ENCODE peak calls at places on chromosomes 4 and X, in nine cellular contexts. C is SJSA1; M is uterus; B is stimulated activated CD4-positive, alpha-beta T cell treated with anti-CD3 and anti-CD28 coated beads, Interleukin-15, amount 100 ng/mL, for 24 hours; G is OCI-M1; N is lower leg skin; I is fibroblast of villous mesenchyme; V is T-cell; Q is omental fat pad. L is an unnamed sample.

GRCh38 chrX:24245201-24245600 is 68.7 kb downstream of the SUPT20HL2 start:
- DNase-seq in C (no peak), G (no peak), Q (no peak), I (peak; percentile 82), B (no peak), M (no peak), N (no peak), V (no peak), L (no peak)

GRCh38 chrX:55450259-55450658 is 1.7 kb upstream of the MAGEH1 start:
- DNase-seq in M (no peak), I (peak; percentile 6), B (no peak), Q (no peak), V (no peak), G (peak; percentile 4), N (no peak), C (no peak), L (no peak)

GRCh38 chr4:146407669-146408084 is 114.1 kb downstream of the SLC10A7 start:
- DNase-seq in V (no peak), Q (no peak), N (no peak), B (no peak), C (no peak), M (no peak), I (no peak), G (peak; percentile 84), L (no peak)

GRCh38 chr4:159069922-159070321 is 33.0 kb upstream of the RAPGEF2 start:
- DNase-seq in N (no peak), G (no peak), B (no peak), I (peak; percentile 4), Q (no peak), M (no peak), V (no peak), C (no peak), L (no peak)

GRCh38 chr4:153169811-153170210 is 34.4 kb upstream of the TRIM2 start:
- DNase-seq in M (no peak), B (no peak), G (no peak), I (no peak), Q (no peak), V (no peak), N (no peak), C (no peak), L (no peak)

GRCh38 chr4:85496933-85497332 is 22.0 kb downstream of the ARHGAP24 start:
- DNase-seq in I (peak; percentile 81), V (no peak), M (no peak), C (no peak), N (no peak), B (no peak), G (no peak), Q (no peak), L (no peak)

GRCh38 chr4:8700576-8700975 is 108.0 kb downstream of the CPZ start:
- DNase-seq in B (no peak), V (no peak), C (no peak), M (no peak), N (peak; percentile 76), Q (no peak), I (no peak), G (no peak), L (no peak)

GRCh38 chr4:166700592-166700991 is 533.7 kb downstream of the SPOCK3 start:
- DNase-seq in I (no peak), Q (no peak), G (no peak), B (no peak), C (no peak), M (no peak), V (no peak), N (no peak), L (no peak)

GRCh38 chrX:29065477-29065876 is 478.2 kb downstream of the IL1RAPL1 start:
- DNase-seq in M (no peak), N (no peak), G (no peak), V (no peak), I (no peak), C (no peak), B (no peak), Q (no peak), L (no peak)

GRCh38 chr4:10608501-10609219 is 75.9 kb downstream of the CLNK start:
- DNase-seq in N (no peak), V (no peak), C (no peak), I (peak; percentile 10), Q (no peak), M (no peak), G (no peak), B (no peak), L (no peak)

GRCh38 chr4:25172964-25173917 is 13.0 kb upstream of the SEPSECS start:
- DNase-seq in I (peak; percentile 95), B (no peak), G (peak; percentile 48), N (no peak), Q (no peak), C (peak; percentile 73), V (no peak), M (peak; percentile 59), L (peak; percentile 36)

GRCh38 chrX:153766098-153766817 is 2.2 kb downstream of the PLXNB3 start:
- DNase-seq in V (no peak), N (no peak), C (peak; percentile 84), M (peak; percentile 39), B (peak; percentile 52), Q (no peak), G (peak; percentile 89), I (peak; percentile 62), L (peak; percentile 82)

GRCh38 chrX:40300286-40300890 is 202.6 kb upstream of the BCOR start:
- DNase-seq in B (peak; percentile 25), N (no peak), G (no peak), M (no peak), Q (no peak), I (no peak), C (no peak), V (no peak), L (no peak)

GRCh38 chrX:120297923-120298322 is 13.3 kb downstream of the TMEM255A start:
- DNase-seq in G (no peak), B (no peak), M (no peak), V (no peak), C (no peak), Q (no peak), N (no peak), I (no peak), L (no peak)

GRCh38 chr4:68299492-68300457 is 50.1 kb downstream of the YTHDC1 start:
- DNase-seq in M (no peak), V (no peak), C (no peak), B (peak; percentile 7), I (no peak), Q (no peak), G (no peak), N (no peak), L (no peak)

GRCh38 chr4:182240161-182241130 is 2.8 kb upstream of the TENM3 start:
- DNase-seq in C (peak; percentile 94), N (no peak), M (peak; percentile 16), B (no peak), G (no peak), I (peak; percentile 80), Q (no peak), V (no peak), L (no peak)

GRCh38 chr4:176919631-176920030 is 126.9 kb upstream of the VEGFC start:
- DNase-seq in Q (no peak), V (no peak), M (no peak), G (no peak), N (no peak), B (no peak), C (no peak), I (no peak), L (no peak)

GRCh38 chrX:44828008-44828605 is 15.7 kb upstream of the DUSP21 start:
- DNase-seq in C (peak; percentile 52), G (peak; percentile 1), V (no peak), N (no peak), I (peak; percentile 39), Q (no peak), M (no peak), B (no peak), L (no peak)

GRCh38 chr4:113952452-113953029 is 26.9 kb downstream of the ARSJ start:
- DNase-seq in V (no peak), Q (no peak), C (no peak), I (peak; percentile 66), N (no peak), G (peak; percentile 82), M (no peak), B (peak; percentile 15), L (peak; percentile 43)

GRCh38 chr4:2937146-2937857 is 25.9 kb downstream of the NOP14 start:
- DNase-seq in Q (peak; percentile 15), B (peak; percentile 47), C (no peak), G (no peak), N (peak; percentile 91), M (peak; percentile 21), V (no peak), I (no peak), L (no peak)

GRCh38 chr4:17447675-17448298 is 64.1 kb downstream of the QDPR start:
- DNase-seq in Q (no peak), N (no peak), G (peak; percentile 89), V (peak; percentile 29), M (no peak), C (no peak), B (peak; percentile 57), I (peak; percentile 80), L (peak; percentile 78)

GRCh38 chr4:107153228-107153627 is 117.1 kb upstream of the DKK2 start:
- DNase-seq in G (peak; percentile 59), B (peak; percentile 1), N (no peak), C (no peak), Q (no peak), I (peak; percentile 23), M (no peak), V (no peak), L (peak; percentile 15)

GRCh38 chr4:146975535-146975934 is 29.9 kb upstream of the TTC29 start:
- DNase-seq in N (no peak), M (no peak), C (no peak), G (peak; percentile 67), B (no peak), I (peak; percentile 23), Q (no peak), V (no peak), L (peak; percentile 98)

GRCh38 chrX:10922158-10922557 is 189.0 kb upstream of the HCCS start:
- DNase-seq in M (no peak), I (peak; percentile 70), N (no peak), Q (no peak), G (no peak), B (no peak), V (no peak), C (peak; percentile 41), L (no peak)

GRCh38 chr4:83191026-83191425 is 76.5 kb upstream of the PLAC8 start:
- DNase-seq in B (no peak), V (no peak), I (no peak), C (no peak), Q (no peak), G (no peak), M (no peak), N (no peak), L (no peak)

GRCh38 chrX:150913511-150913910 is 15.0 kb upstream of the CD99L2 start:
- DNase-seq in V (no peak), Q (no peak), I (peak; percentile 42), B (no peak), M (no peak), G (peak; percentile 43), N (no peak), C (no peak), L (peak; percentile 7)

GRCh38 chr4:108060164-108060563 is 70.5 kb downstream of the HADH start:
- DNase-seq in Q (no peak), B (no peak), C (peak; percentile 65), G (peak; percentile 36), N (no peak), I (peak; percentile 42), V (no peak), M (no peak), L (peak; percentile 39)

GRCh38 chr4:52665592-52665991 is 6.5 kb upstream of the USP46 start:
- DNase-seq in I (peak; percentile 28), M (no peak), B (no peak), N (no peak), V (no peak), Q (no peak), C (no peak), G (peak; percentile 50), L (peak; percentile 42)

L was measured in KBM-7.